ENCODE peak calls at places on chromosomes 5 and 9, in six cellular contexts. P is body of pancreas, O is tibial artery, Q is lower lobe of right lung, D is GM12878, W is Peyer's patch. A is an unnamed sample.

GRCh38 chr9:29044959-29045358 is 1471.7 kb upstream of the C9orf72 start:
- DNase-seq in Q (no peak), O (no peak), D (no peak), W (no peak), P (no peak), A (no peak)

GRCh38 chr9:116280529-116280928 is 126.9 kb downstream of the PAPPA start:
- DNase-seq in P (no peak), Q (no peak), O (no peak), W (no peak), D (no peak), A (no peak)

GRCh38 chr5:153953411-153953810 is 85.3 kb downstream of the FAM114A2 start:
- DNase-seq in W (no peak), P (no peak), O (no peak), D (no peak), Q (no peak), A (no peak)

GRCh38 chr5:126376443-126376842 is 46.8 kb upstream of the GRAMD2B start:
- DNase-seq in Q (no peak), D (no peak), W (no peak), O (peak; percentile 47), P (no peak), A (no peak)

GRCh38 chr5:173391031-173391430 is 62.8 kb upstream of the STC2 start:
- DNase-seq in D (no peak), W (no peak), Q (no peak), O (no peak), P (no peak), A (no peak)

GRCh38 chr9:111067472-111067871 is 29.2 kb upstream of the LPAR1 start:
- DNase-seq in Q (no peak), P (no peak), W (no peak), D (no peak), O (no peak), A (no peak)

GRCh38 chr5:166899343-166899742 is 1392.1 kb upstream of the WWC1 start:
- DNase-seq in O (no peak), Q (no peak), W (no peak), P (no peak), D (no peak), A (no peak)

GRCh38 chr9:87547665-87548064 is 50.0 kb downstream of the DAPK1 start:
- DNase-seq in W (no peak), D (no peak), Q (no peak), O (no peak), P (peak; percentile 45), A (no peak)

GRCh38 chr9:82456621-82457020 is 468.0 kb downstream of the SPATA31D1 start:
- DNase-seq in P (no peak), W (no peak), D (no peak), O (no peak), Q (no peak), A (no peak)

GRCh38 chr9:37156781-37157356 is 36.5 kb downstream of the ZCCHC7 start:
- DNase-seq in Q (no peak), O (no peak), P (no peak), W (no peak), D (no peak), A (no peak)

GRCh38 chr5:133240425-133241091 is 188.7 kb downstream of the HSPA4 start:
- DNase-seq in O (peak; percentile 35), P (peak; percentile 50), W (no peak), Q (no peak), D (peak; percentile 76), A (peak; percentile 57)

GRCh38 chr9:111036068-111036789 is 2.0 kb downstream of the LPAR1 start:
- DNase-seq in Q (peak; percentile 71), W (peak; percentile 21), O (peak; percentile 80), P (peak; percentile 68), D (no peak), A (peak; percentile 89)

GRCh38 chr5:91221917-91222316 is 161.2 kb downstream of the ARRDC3 start:
- DNase-seq in D (no peak), W (no peak), P (no peak), O (no peak), Q (no peak), A (no peak)

GRCh38 chr9:86460211-86461002 is 106.2 kb upstream of the TUT7 start:
- DNase-seq in P (peak; percentile 5), D (no peak), O (no peak), W (no peak), Q (no peak), A (no peak)

GRCh38 chr5:154312571-154312970 is 122.0 kb downstream of the GALNT10 start:
- DNase-seq in O (no peak), P (no peak), W (no peak), D (no peak), Q (no peak), A (no peak)

GRCh38 chr9:78826521-78826920 is 529.6 kb downstream of the PSAT1 start:
- DNase-seq in D (no peak), O (no peak), W (no peak), P (no peak), Q (no peak), A (no peak)

GRCh38 chr5:129384736-129385135 is 75.4 kb upstream of the ADAMTS19 start:
- DNase-seq in P (no peak), D (no peak), Q (no peak), O (no peak), W (no peak), A (no peak)

GRCh38 chr9:4117835-4118610 is 181.8 kb downstream of the GLIS3 start:
- DNase-seq in O (no peak), P (no peak), D (no peak), W (peak; percentile 19), Q (peak; percentile 41), A (peak; percentile 83)

GRCh38 chr9:116416421-116416820 is 262.8 kb downstream of the PAPPA start:
- DNase-seq in P (no peak), O (no peak), D (no peak), Q (no peak), W (no peak), A (no peak)

GRCh38 chr9:99835581-99835980 is 13.9 kb downstream of the NR4A3 start:
- DNase-seq in O (no peak), W (no peak), P (no peak), D (no peak), Q (no peak), A (no peak)

GRCh38 chr9:20684865-20685696 is 1.0 kb downstream of the FOCAD start:
- DNase-seq in P (no peak), W (no peak), O (no peak), D (no peak), Q (no peak), A (no peak)

GRCh38 chr9:108056083-108056804 is 566.7 kb upstream of the KLF4 start:
- DNase-seq in Q (no peak), D (no peak), W (no peak), P (no peak), O (no peak), A (no peak)

GRCh38 chr9:83247732-83248131 is 184.8 kb upstream of the RASEF start:
- DNase-seq in W (no peak), P (no peak), Q (no peak), O (no peak), D (peak; percentile 15), A (no peak)

GRCh38 chr5:94402096-94402495 is 216.3 kb downstream of the KIAA0825 start:
- DNase-seq in P (no peak), W (no peak), Q (no peak), D (no peak), O (no peak), A (no peak)

GRCh38 chr5:136016945-136017530 is 11.8 kb upstream of the TGFBI start:
- DNase-seq in Q (no peak), P (no peak), D (no peak), W (no peak), O (no peak), A (no peak)

GRCh38 chr5:174606646-174607045 is 117.7 kb upstream of the MSX2 start:
- DNase-seq in O (no peak), P (no peak), D (no peak), W (no peak), Q (no peak), A (no peak)
- H3K27me3 ChIP-seq in O (no peaks in the 10 kb centered on the region), P (no peaks in the 10 kb centered on the region), D (no peaks in the 10 kb centered on the region), W (no peaks in the 10 kb centered on the region), Q (no peaks in the 10 kb centered on the region), A (peaks cover 35% of the 10 kb centered on the region)

DNA sequence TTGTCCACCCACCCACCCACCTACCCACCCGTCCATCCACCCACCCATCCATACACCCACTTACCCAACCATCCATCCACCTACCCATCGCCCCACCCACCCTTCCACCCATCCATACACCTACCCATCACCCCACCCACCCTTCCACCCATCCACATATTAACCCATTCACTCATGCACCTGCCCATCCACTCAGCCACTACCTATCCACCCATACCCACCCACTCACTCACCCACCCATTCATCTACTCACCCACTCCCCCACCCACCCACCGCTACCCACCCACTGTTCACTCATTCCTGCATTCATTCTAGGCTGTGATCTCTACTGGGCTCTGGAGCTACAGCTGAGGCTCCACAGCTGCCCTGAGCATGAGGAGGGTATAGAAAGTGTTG is 117.5 kb upstream of the LMX1B start:
- DNase-seq in P (no peak), W (no peak), O (no peak), D (no peak), Q (no peak), A (no peak)
- H3K4me1 ChIP-seq in P (peaks cover 18% of the 10 kb centered on the region), W (no peaks in the 10 kb centered on the region), O (peaks cover 10% of the 10 kb centered on the region), D (no peaks in the 10 kb centered on the region), Q (peaks cover 10% of the 10 kb centered on the region), A (peaks cover 6% of the 10 kb centered on the region)

DNA sequence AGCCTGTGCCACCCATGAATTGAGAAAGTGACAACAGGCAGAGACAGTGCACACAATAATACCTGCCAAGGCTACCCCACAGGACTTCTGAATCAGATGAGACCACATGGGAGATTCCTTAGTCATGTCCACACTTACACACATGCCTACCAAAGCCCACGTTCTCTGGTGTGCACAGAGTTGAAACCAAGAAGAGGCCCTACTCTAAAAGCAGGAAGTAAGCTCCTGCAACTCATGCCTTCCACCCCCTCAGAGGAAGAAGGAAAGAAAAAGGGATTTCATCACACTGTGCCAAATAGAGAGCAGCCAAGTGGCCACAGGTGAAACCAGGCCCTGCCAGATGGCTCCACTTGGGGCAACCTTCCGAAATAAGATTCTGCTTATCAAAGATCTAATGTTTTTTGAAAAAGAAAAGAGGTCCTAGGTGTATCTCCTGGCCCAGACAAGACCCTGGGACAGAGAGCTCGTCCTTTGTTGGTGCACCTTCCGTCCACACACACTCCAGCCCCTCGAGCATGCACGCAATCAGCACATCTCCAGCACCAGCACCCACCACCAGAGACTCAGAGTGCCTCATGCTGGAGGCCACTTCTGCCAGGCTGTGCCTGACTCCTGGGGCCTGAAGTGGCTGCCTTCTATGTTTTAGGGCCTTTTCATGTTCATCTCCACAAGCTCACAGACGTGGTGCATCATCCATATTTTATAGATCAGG is 114.6 kb upstream of the SPOCK1 start:
- DNase-seq in P (peak; percentile 30), Q (no peak), O (no peak), D (no peak), W (no peak), A (no peak)
- H3K27me3 ChIP-seq in P (no peaks in the 10 kb centered on the region), Q (no peaks in the 10 kb centered on the region), O (no peaks in the 10 kb centered on the region), D (no peaks in the 10 kb centered on the region), W (no peaks in the 10 kb centered on the region), A (no peaks in the 10 kb centered on the region)

DNA sequence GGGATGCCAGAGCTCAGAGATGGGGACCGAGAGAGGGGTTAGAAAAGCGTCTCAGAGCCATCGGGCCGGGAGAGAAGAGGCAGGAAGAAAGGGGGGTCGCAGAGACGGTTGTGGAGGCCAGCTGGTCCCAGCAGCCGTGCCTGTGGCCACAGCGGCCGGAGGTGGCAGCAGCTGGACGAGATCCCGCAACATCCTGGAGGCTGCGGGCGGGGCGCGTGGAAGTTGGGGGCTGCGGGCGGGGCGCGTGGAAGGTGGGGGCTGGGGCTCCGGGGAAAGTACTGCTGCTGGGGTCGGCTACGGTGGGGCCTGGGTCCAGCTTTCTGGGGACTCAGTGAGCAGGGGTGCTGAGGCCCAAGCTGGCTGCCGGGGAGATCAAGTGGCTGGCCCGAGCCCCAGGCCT is 34.4 kb upstream of the EGFL7 start:
- DNase-seq in D (no peak), Q (peak; percentile 38), P (no peak), W (no peak), O (no peak), A (no peak)
- H3K4me1 ChIP-seq in D (no peaks in the 10 kb centered on the region), Q (peaks cover 61% of the 10 kb centered on the region), P (peaks cover 69% of the 10 kb centered on the region), W (peaks cover 14% of the 10 kb centered on the region), O (peaks cover 40% of the 10 kb centered on the region), A (peaks cover 67% of the 10 kb centered on the region)